ENCODE peak calls at places on chromosomes 4 and X, in seven cellular contexts. O is lower leg skin, X is fibroblast of lung, J is heart left ventricle, A is uterus, T is tibial nerve, F is sigmoid colon. R is an unnamed sample.

GRCh38 chr4:139843643-139844042 is 178.0 kb downstream of the MGST2 start:
- DNase-seq in J (no peak), T (no peak), X (no peak), A (no peak), O (no peak), F (no peak), R (no peak)

GRCh38 chr4:81499840-81500239 is 28.1 kb upstream of the RASGEF1B start:
- DNase-seq in T (no peak), X (no peak), A (no peak), F (no peak), O (no peak), J (no peak), R (no peak)

GRCh38 chr4:20251796-20252655 is at the start of gene SLIT2:
- DNase-seq in O (peak), A (peak), T (peak), X (peak), J (peak), F (peak), R (peak)

GRCh38 chr4:183721207-183722081 is 62.4 kb downstream of the TRAPPC11 start:
- DNase-seq in J (peak), F (no peak), A (peak), T (no peak), X (peak), O (no peak), R (peak)

GRCh38 chr4:28001698-28002097 is 1141.1 kb downstream of the STIM2 start:
- DNase-seq in X (no peak), A (no peak), T (no peak), O (no peak), F (no peak), J (no peak), R (no peak)

GRCh38 chrX:110051559-110051958 is 48.6 kb downstream of the TMEM164 start:
- DNase-seq in T (no peak), O (no peak), F (no peak), X (no peak), J (no peak), A (no peak), R (no peak)

GRCh38 chr4:26099967-26100366 is 185.9 kb downstream of the SMIM20 start:
- DNase-seq in J (no peak), F (no peak), T (no peak), O (no peak), A (no peak), X (no peak), R (no peak)

GRCh38 chrX:10240918-10241317 is 84.1 kb downstream of the CLCN4 start:
- DNase-seq in T (peak), J (no peak), F (peak), X (peak), O (no peak), A (no peak), R (peak)

GRCh38 chrX:24241822-24242648 is 71.8 kb downstream of the SUPT20HL2 start:
- DNase-seq in A (no peak), J (peak), F (no peak), O (peak), X (peak), T (no peak), R (peak)

GRCh38 chrX:42491145-42491907 is 286.6 kb downstream of the PPP1R2C start:
- DNase-seq in J (no peak), T (no peak), X (no peak), A (no peak), F (no peak), O (no peak), R (no peak)

GRCh38 chr4:148926861-148927260 is 484.6 kb upstream of the NR3C2 start:
- DNase-seq in A (no peak), X (peak), O (no peak), T (no peak), J (peak), F (no peak), R (peak)

GRCh38 chrX:29721152-29721551 is 494.2 kb upstream of the MAGEB2 start:
- DNase-seq in F (no peak), A (no peak), O (no peak), T (no peak), X (no peak), J (no peak), R (no peak)

GRCh38 chr4:118352843-118353373 is at the start of gene PRSS12:
- DNase-seq in J (peak), O (peak), X (peak), A (peak), T (peak), F (peak), R (peak)

GRCh38 chr4:95363966-95364365 is 184.8 kb downstream of the UNC5C start:
- DNase-seq in X (no peak), T (no peak), J (no peak), O (no peak), F (no peak), A (no peak), R (no peak)

GRCh38 chr4:112979881-112980421 is 69.5 kb upstream of the ANK2 start:
- DNase-seq in A (no peak), O (no peak), J (no peak), T (no peak), F (no peak), X (no peak), R (no peak)

GRCh38 chrX:41931591-41931990 is 8.2 kb upstream of the CASK start:
- DNase-seq in O (no peak), T (no peak), J (no peak), A (no peak), F (no peak), X (no peak), R (no peak)

GRCh38 chr4:55378617-55379467 is 16.9 kb upstream of the TMEM165 start:
- DNase-seq in T (no peak), F (no peak), J (no peak), A (no peak), O (no peak), X (no peak), R (peak)

GRCh38 chrX:71859637-71860036 is 51.0 kb upstream of the NHSL2 start:
- DNase-seq in X (peak), A (no peak), J (no peak), O (no peak), F (no peak), T (peak), R (peak)

GRCh38 chrX:19514791-19515614 is at the start of gene MAP3K15:
- DNase-seq in T (no peak), F (no peak), O (peak), X (no peak), A (no peak), J (no peak), R (no peak)

GRCh38 chrX:154399527-154400368 is 1.6 kb downstream of the RPL10 start:
- DNase-seq in A (no peak), T (no peak), O (no peak), F (no peak), J (no peak), X (no peak), R (no peak)

GRCh38 chrX:33969105-33969504 is 163.0 kb downstream of the FAM47A start:
- DNase-seq in T (no peak), A (no peak), J (no peak), O (no peak), X (no peak), F (no peak), R (no peak)

GRCh38 chr4:175419120-175419774 is 392.8 kb downstream of the GPM6A start:
- DNase-seq in O (no peak), F (no peak), T (no peak), X (peak), A (no peak), J (no peak), R (peak)

GRCh38 chrX:47283015-47283771 is 50.4 kb downstream of the USP11 start:
- DNase-seq in F (no peak), J (peak), X (peak), O (no peak), T (peak), A (peak), R (peak)

GRCh38 chr4:39576268-39576667 is 49.0 kb upstream of the UGDH start:
- DNase-seq in A (no peak), O (no peak), X (no peak), F (no peak), T (no peak), J (no peak), R (no peak)

GRCh38 chr4:145808021-145808650 is 128.2 kb downstream of the C4orf51 start:
- DNase-seq in T (no peak), J (no peak), O (no peak), F (no peak), A (no peak), X (peak), R (peak)

GRCh38 chr4:101155368-101155767 is 192.0 kb downstream of the PPP3CA start:
- DNase-seq in O (no peak), X (peak), J (no peak), T (no peak), F (no peak), A (no peak), R (peak)

GRCh38 chrX:155094468-155095061 is 23.3 kb downstream of the BRCC3 start:
- DNase-seq in A (no peak), F (no peak), T (no peak), J (no peak), O (no peak), X (peak), R (peak)

GRCh38 chr4:83109480-83110221 is 4.9 kb downstream of the PLAC8 start:
- DNase-seq in J (no peak), T (no peak), O (peak), X (no peak), A (peak), F (peak), R (peak)

GRCh38 chrX:72029473-72030411 is 102.0 kb downstream of the RTL5 start:
- DNase-seq in A (no peak), O (peak), F (peak), J (no peak), X (peak), T (no peak), R (peak)

GRCh38 chr4:121951570-121952110 is at the start of gene TRPC3:
- DNase-seq in J (peak), F (peak), X (peak), A (peak), T (no peak), O (no peak), R (peak)

GRCh38 chr4:6273661-6273990 is 4.0 kb downstream of the WFS1 start:
- DNase-seq in X (no peak), O (no peak), T (no peak), J (no peak), F (no peak), A (no peak), R (no peak)

GRCh38 chrX:72308566-72309296 is 3.0 kb upstream of the CITED1 start:
- DNase-seq in J (peak), A (peak), O (no peak), X (peak), T (peak), F (peak), R (peak)

GRCh38 chrX:156003486-156004185 is 6.1 kb downstream of the IL9R start:
- DNase-seq in T (no peak), J (no peak), O (peak), X (no peak), A (no peak), F (no peak), R (no peak)

GRCh38 chrX:109770780-109771179 is 37.7 kb upstream of the ACSL4 start:
- DNase-seq in A (no peak), J (no peak), T (no peak), O (no peak), F (no peak), X (no peak), R (no peak)

GRCh38 chr4:1986578-1987210 is 22.1 kb downstream of the NELFA start:
- DNase-seq in A (no peak), O (peak), J (no peak), X (no peak), F (no peak), T (no peak), R (no peak)

GRCh38 chr4:95506264-95506663 is 42.5 kb downstream of the UNC5C start:
- DNase-seq in T (no peak), J (no peak), F (no peak), A (no peak), O (no peak), X (peak), R (peak)

GRCh38 chr4:80370635-80371034 is 35.1 kb downstream of the CFAP299 start:
- DNase-seq in X (no peak), F (no peak), O (no peak), J (no peak), A (no peak), T (no peak), R (no peak)

GRCh38 chrX:1244164-1245076 is 24.2 kb upstream of the CSF2RA start:
- DNase-seq in A (no peak), F (no peak), O (no peak), T (no peak), J (no peak), X (no peak), R (no peak)

GRCh38 chr4:109334596-109335105 is 32.2 kb upstream of the COL25A1 start:
- DNase-seq in F (no peak), T (no peak), O (no peak), J (no peak), A (no peak), X (no peak), R (no peak)

GRCh38 chr4:109334129-109334528 is 31.7 kb upstream of the COL25A1 start:
- DNase-seq in A (no peak), X (no peak), F (no peak), T (no peak), J (no peak), O (no peak), R (no peak)

DNA sequence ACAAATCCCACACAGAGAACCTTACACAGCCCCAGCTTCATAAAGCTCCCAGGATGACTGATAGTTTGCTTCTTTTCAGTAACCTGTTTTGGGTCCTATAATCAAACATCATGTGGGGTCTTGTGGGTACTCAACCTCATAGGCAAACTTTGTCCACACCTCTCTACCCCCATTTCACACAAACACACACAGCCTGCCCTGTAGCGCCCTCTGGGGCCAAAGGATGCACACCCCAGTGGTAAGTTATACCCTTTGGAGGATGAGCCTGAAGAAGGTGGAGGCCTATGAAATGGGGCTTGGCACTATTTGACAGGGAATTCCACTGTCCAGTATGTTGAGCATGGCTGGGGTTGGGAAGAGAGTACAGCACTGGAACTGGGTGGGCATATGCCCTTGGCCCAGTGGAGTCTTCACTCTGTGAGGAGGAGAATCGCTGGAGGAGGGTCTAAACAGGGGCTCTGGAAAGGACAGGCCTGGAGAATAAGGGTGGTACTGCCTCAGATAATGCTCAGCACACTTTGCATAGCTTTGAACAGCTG is 30.5 kb upstream of the COL25A1 start:
- DNase-seq in O (no peak), T (no peak), X (no peak), A (no peak), J (no peak), F (no peak), R (peak)
- TF ChIP-seq CTCF in O (no peak), T (no peak), X (no peak), A (no peak), J (peak), F (no peak), R (peak)

GRCh38 chr4:151553874-151554273 is 144.9 kb downstream of the FHIP1A start:
- DNase-seq in O (no peak), X (no peak), F (no peak), J (no peak), T (no peak), A (no peak), R (no peak)

DNA sequence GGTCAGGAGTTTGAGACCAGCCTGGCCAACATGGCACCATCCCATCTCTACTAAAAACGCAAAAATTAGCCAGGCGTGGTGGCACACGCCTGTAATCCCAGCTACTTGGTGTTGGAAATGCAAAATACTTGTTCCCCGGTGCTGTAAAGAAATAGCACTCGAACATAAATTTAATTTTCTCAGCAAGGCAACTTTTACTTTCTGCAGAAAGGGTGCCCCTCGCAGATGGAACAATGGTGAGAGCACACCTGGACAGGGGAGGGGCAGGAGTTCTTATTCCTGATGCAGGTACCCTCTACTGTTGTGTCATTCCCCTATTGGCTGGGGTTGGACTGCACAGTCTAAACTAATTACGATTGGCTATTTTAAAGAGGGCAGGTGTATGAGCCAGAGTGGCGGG is 139.7 kb downstream of the FHIP1A start:
- DNase-seq in J (no peak), X (no peak), O (no peak), A (no peak), T (no peak), F (no peak), R (no peak)
- H3K4me3 ChIP-seq in J (no peak), X (no peak), O (no peak), A (no peak), T (no peak), F (no peak), R (no peak)

DNA sequence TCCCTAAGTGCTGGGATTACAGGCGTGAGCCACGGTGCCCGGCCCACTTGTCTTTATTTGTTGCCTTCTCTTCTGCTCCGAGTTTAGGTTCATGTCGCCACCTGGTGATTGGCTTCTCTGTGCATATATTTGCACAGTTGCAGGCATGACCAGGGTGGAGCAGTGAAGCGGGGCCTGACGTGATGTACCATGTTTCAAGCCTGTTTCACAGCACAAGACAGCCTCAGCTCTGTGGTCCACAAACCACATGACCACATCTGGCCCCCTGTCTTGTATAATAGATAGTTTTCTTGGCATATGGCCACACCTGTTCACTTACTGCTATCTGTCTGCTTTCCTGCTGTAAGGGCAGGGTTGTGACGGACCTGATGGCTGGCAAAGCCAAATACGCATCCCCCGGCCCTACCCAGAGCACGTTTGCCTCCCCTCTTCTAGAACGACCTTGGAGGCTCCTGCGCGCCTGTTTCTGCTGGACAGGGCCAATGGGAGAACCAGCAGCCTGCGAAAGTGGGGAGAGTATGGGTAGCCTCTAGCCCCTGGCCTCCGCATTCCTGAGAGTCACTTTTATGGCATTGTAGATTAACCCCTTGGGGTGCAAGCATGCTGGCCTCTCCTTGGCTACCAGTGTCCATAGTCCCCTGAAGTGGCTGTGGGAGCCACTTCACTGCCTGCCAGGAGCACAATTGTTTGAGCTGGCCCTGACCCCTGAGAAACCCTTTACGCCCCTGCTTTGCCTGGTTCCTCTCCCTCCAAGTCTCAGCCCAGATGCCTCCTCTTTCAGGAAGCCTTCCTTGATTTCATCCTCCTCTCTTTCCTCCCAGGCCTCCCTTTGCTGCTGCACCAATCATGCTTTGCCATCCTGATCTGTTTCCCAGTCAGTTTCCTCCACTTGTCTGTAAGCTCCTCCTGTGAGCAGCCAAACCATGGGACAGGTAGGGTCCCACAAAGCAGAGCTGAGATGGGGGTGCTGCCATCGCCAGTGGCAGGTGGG is 6.0 kb upstream of the SH3TC1 start:
- DNase-seq in J (no peak), T (peak), O (no peak), A (no peak), X (peak), F (no peak), R (peak)
- TF ChIP-seq CTCF in J (peak), T (peak), O (no peak), A (no peak), X (no peak), F (no peak), R (peak)

GRCh38 chr4:174334628-174335027 is 50.9 kb downstream of the CEP44 start:
- DNase-seq in X (no peak), J (no peak), T (no peak), F (no peak), A (no peak), O (no peak), R (no peak)
- H3K4me3 ChIP-seq in X (no peak), J (no peak), T (no peak), F (no peak), A (no peak), O (no peak), R (no peak)

DNA sequence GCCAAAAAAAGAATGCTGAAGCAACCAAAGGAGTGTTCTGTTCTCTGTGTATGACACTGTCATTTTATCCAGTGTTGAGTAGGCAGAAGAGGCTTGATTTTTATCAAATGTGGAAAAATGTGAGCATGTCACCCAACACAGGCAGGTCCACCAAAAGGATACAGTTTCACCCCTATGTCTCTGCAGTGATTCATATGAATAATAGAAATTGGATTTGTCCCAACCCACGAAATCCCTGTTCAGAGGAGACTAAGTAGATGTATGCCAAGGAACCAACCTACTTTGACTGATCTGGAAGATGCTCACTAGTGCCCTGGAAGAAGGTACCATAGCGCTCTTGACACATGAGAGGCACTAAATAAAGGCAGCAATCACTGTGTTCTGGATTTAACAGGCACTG is 72.5 kb downstream of the FGF13 start:
- DNase-seq in O (no peak), T (no peak), X (no peak), A (no peak), J (no peak), F (no peak), R (no peak)
- TF ChIP-seq CTCF in O (no peak), T (no peak), X (no peak), A (no peak), J (no peak), F (no peak), R (no peak)

DNA sequence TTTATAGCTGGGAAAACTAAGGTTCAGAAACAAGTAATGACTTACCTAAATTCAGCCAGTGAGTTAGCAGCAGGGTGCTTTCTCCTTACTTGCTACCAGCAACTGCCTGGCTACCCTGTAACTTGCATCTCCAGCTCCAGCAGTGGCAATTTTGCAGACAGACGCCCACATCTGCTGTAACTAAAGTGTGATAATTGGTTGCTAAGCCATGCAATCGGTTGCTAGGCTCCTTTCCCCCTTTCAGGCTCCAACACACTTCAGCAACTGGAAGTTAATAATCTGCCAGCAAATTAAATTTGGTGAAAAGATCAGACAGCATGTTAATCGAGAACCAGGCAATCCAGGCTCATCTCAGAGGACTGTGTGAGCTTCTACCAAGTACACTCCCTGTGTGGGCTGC is 24.1 kb upstream of the ARHGEF9 start:
- DNase-seq in F (no peak), X (no peak), O (no peak), T (no peak), J (no peak), A (no peak), R (no peak)
- H3K4me3 ChIP-seq in F (no peak), X (no peak), O (no peak), T (no peak), J (no peak), A (no peak), R (no peak)